ENCODE peak calls at places on chromosomes 4 and X, in five cellular contexts. C is stimulated activated CD4-positive, alpha-beta T cell treated with anti-CD3 and anti-CD28 coated beads, Interleukin-15, amount 100 ng/mL, for 1 hour; N is OCI-LY7; M is GM12865; K is thyroid gland. V is an unnamed sample.

GRCh38 chr4:91330555-91331137 is 973.1 kb upstream of the GRID2 start:
- DNase-seq in C (no peak), N (no peak), M (no peak), K (no peak), V (no peak)

GRCh38 chr4:5050520-5050955 is 742 bp upstream of the STK32B start:
- DNase-seq in C (no peak), N (peak; percentile 14), M (peak; percentile 56), K (peak; percentile 43), V (peak; percentile 65)

GRCh38 chr4:41359069-41359769 is 102.5 kb downstream of the UCHL1 start:
- DNase-seq in C (no peak), N (no peak), M (no peak), K (peak; percentile 25), V (no peak)

GRCh38 chrX:64204701-64205440 is 637 bp downstream of the AMER1 start:
- DNase-seq in C (peak; percentile 2), N (peak; percentile 31), M (peak; percentile 28), K (peak; percentile 70), V (no peak)

GRCh38 chrX:40100141-40100536 is 2.4 kb upstream of the BCOR start:
- DNase-seq in C (no peak), N (peak; percentile 48), M (peak; percentile 42), K (peak; percentile 64), V (no peak)

GRCh38 chr4:146654976-146655761 is 16.5 kb downstream of the POU4F2 start:
- DNase-seq in C (no peak), N (no peak), M (no peak), K (no peak), V (no peak)

GRCh38 chr4:2412534-2412884 is 5.9 kb downstream of the ZFYVE28 start:
- DNase-seq in C (peak; percentile 30), N (peak; percentile 20), M (peak; percentile 88), K (no peak), V (no peak)

GRCh38 chrX:67604979-67605703 is 61.3 kb downstream of the AR start:
- DNase-seq in C (no peak), N (no peak), M (peak; percentile 3), K (no peak), V (peak; percentile 62)

GRCh38 chrX:150421816-150422215 is 58.7 kb downstream of the MAMLD1 start:
- DNase-seq in C (no peak), N (no peak), M (no peak), K (no peak), V (no peak)

GRCh38 chr4:40915318-40916217 is 165.8 kb downstream of the NSUN7 start:
- DNase-seq in C (no peak), N (no peak), M (no peak), K (no peak), V (no peak)

GRCh38 chr4:1981251-1982055 is 27.3 kb downstream of the NELFA start:
- DNase-seq in C (no peak), N (peak; percentile 16), M (no peak), K (no peak), V (no peak)

GRCh38 chr4:5365071-5366008 is 314.1 kb downstream of the STK32B start:
- DNase-seq in C (no peak), N (no peak), M (peak; percentile 68), K (no peak), V (peak; percentile 99)

GRCh38 chr4:40998680-40999358 is 215.5 kb downstream of the APBB2 start:
- DNase-seq in C (no peak), N (peak; percentile 33), M (no peak), K (no peak), V (no peak)

GRCh38 chr4:67371563-67371962 is 173.7 kb downstream of the CENPC start:
- DNase-seq in C (no peak), N (no peak), M (no peak), K (no peak), V (no peak)

GRCh38 chr4:43234626-43235025 is 342.1 kb downstream of the GRXCR1 start:
- DNase-seq in C (no peak), N (no peak), M (no peak), K (no peak), V (no peak)

GRCh38 chr4:77959566-77960338 is 97.1 kb downstream of the MRPL1 start:
- DNase-seq in C (no peak), N (peak; percentile 66), M (peak; percentile 56), K (no peak), V (peak; percentile 24)

GRCh38 chrX:154401918-154402621 is 3.9 kb downstream of the RPL10 start:
- DNase-seq in C (no peak), N (peak; percentile 11), M (peak; percentile 42), K (no peak), V (no peak)

GRCh38 chr4:138894688-138895087 is 120.9 kb upstream of the NOCT start:
- DNase-seq in C (no peak), N (no peak), M (no peak), K (no peak), V (no peak)

GRCh38 chr4:8860096-8860891 is 11.3 kb downstream of the HMX1 start:
- DNase-seq in C (no peak), N (no peak), M (no peak), K (no peak), V (no peak)

GRCh38 chr4:105474110-105474518 is 252 bp upstream of the PPA2 start:
- DNase-seq in C (peak; percentile 76), N (no peak), M (no peak), K (no peak), V (no peak)

GRCh38 chr4:182190306-182190705 is 52.9 kb upstream of the TENM3 start:
- DNase-seq in C (no peak), N (no peak), M (no peak), K (no peak), V (no peak)

GRCh38 chr4:172980178-172980577 is 188.4 kb upstream of the GALNT7 start:
- DNase-seq in C (no peak), N (no peak), M (no peak), K (no peak), V (no peak)

GRCh38 chr4:73417973-73418372 is 13.9 kb downstream of the ALB start:
- DNase-seq in C (no peak), N (no peak), M (no peak), K (no peak), V (no peak)

GRCh38 chr4:108941914-108942379 is 179.1 kb upstream of the ETNPPL start:
- DNase-seq in C (no peak), N (no peak), M (no peak), K (no peak), V (no peak)

GRCh38 chr4:105350859-105351494 is 122.9 kb downstream of the PPA2 start:
- DNase-seq in C (no peak), N (no peak), M (no peak), K (no peak), V (no peak)

GRCh38 chrX:42695800-42696358 is 82.1 kb downstream of the PPP1R2C start:
- DNase-seq in C (no peak), N (no peak), M (no peak), K (peak; percentile 4), V (no peak)

GRCh38 chr4:119209077-119209476 is 3.4 kb upstream of the USP53 start:
- DNase-seq in C (no peak), N (no peak), M (peak; percentile 20), K (no peak), V (peak; percentile 88)

GRCh38 chrX:13428055-13428786 is 108.4 kb upstream of the ATXN3L start:
- DNase-seq in C (no peak), N (no peak), M (no peak), K (no peak), V (no peak)

GRCh38 chr4:44493924-44494323 is 45.3 kb upstream of the KCTD8 start:
- DNase-seq in C (no peak), N (peak; percentile 16), M (peak; percentile 16), K (peak; percentile 29), V (no peak)

GRCh38 chr4:41145571-41146078 is 68.7 kb downstream of the APBB2 start:
- DNase-seq in C (no peak), N (peak; percentile 37), M (peak; percentile 68), K (no peak), V (no peak)

GRCh38 chrX:104098151-104098808 is 14.0 kb upstream of the ZCCHC18 start:
- DNase-seq in C (no peak), N (peak; percentile 67), M (peak; percentile 79), K (peak; percentile 19), V (peak; percentile 30)

GRCh38 chr4:65241257-65241997 is 428.9 kb downstream of the EPHA5 start:
- DNase-seq in C (no peak), N (no peak), M (no peak), K (no peak), V (no peak)

GRCh38 chr4:101237773-101238172 is 109.6 kb downstream of the PPP3CA start:
- DNase-seq in C (no peak), N (no peak), M (no peak), K (no peak), V (no peak)

V was measured in GM04504.